ENCODE peak calls at places on chromosomes 13 and 19, in seven cellular contexts. U is amygdala; D is AG08396; M is astrocyte of the cerebellum; I is naive thymus-derived CD8-positive, alpha-beta T cell; G is C1 segment of cervical spinal cord; K is SHP77. R is an unnamed sample.

GRCh38 chr19:43306097-43306496 is 36.8 kb upstream of the PSG9 start:
- DNase-seq in U (no peak), D (no peak), M (no peak), I (no peak), G (no peak), K (no peak), R (no peak)

GRCh38 chr13:64074989-64075474 is 2659.4 kb upstream of the PCDH20 start:
- DNase-seq in U (no peak), D (no peak), M (no peak), I (no peak), G (no peak), K (peak), R (no peak)

GRCh38 chr19:51123381-51124186 is 1.1 kb upstream of the SIGLEC9 start:
- DNase-seq in U (no peak), D (no peak), M (no peak), I (no peak), G (no peak), K (no peak), R (no peak)

GRCh38 chr19:798415-799075 is 1.3 kb downstream of the PTBP1 start:
- DNase-seq in U (no peak), D (peak), M (no peak), I (no peak), G (no peak), K (no peak), R (no peak)

GRCh38 chr19:5006201-5006600 is 37.3 kb downstream of the KDM4B start:
- DNase-seq in U (no peak), D (no peak), M (no peak), I (no peak), G (no peak), K (no peak), R (no peak)

GRCh38 chr13:109274188-109274821 is 512.1 kb downstream of the IRS2 start:
- DNase-seq in U (no peak), D (peak), M (peak), I (no peak), G (no peak), K (no peak), R (no peak)

GRCh38 chr13:109919715-109920375 is 133.5 kb upstream of the IRS2 start:
- DNase-seq in U (no peak), D (no peak), M (no peak), I (no peak), G (no peak), K (no peak), R (no peak)

GRCh38 chr13:100594731-100595130 is 6.1 kb upstream of the GGACT start:
- DNase-seq in U (no peak), D (no peak), M (no peak), I (no peak), G (no peak), K (no peak), R (no peak)

GRCh38 chr13:26557393-26558073 is at the start of gene WASF3:
- DNase-seq in U (peak), D (peak), M (peak), I (no peak), G (peak), K (no peak), R (peak)